ENCODE peak calls at places on chromosomes 1 and 21, in ten cellular contexts. L is fibroblast of mammary gland, V is upper lobe of right lung, J is neural crest cell, C is K562, G is esophagus squamous epithelium, Q is breast epithelium, P is left lung, E is left ventricle myocardium inferior, O is HFF-Myc. N is an unnamed sample.

GRCh38 chr1:47849611-47850261 is 147.4 kb downstream of the TRABD2B start:
- DNase-seq in L (no peak), V (no peak), J (no peak), C (no peak), G (no peak), Q (peak), P (no peak), E (no peak), O (no peak), N (no peak)

GRCh38 chr1:205688681-205689080 is 8.4 kb upstream of the SLC45A3 start:
- DNase-seq in L (no peak), V (no peak), J (no peak), C (no peak), G (no peak), Q (no peak), P (no peak), E (no peak), O (no peak), N (no peak)

GRCh38 chr1:88697503-88697902 is 13.4 kb downstream of the PKN2 start:
- DNase-seq in L (no peak), V (no peak), J (no peak), C (no peak), G (no peak), Q (no peak), P (no peak), E (no peak), O (no peak), N (no peak)

GRCh38 chr21:41631564-41632461 is 123.9 kb upstream of the TMPRSS2 start:
- DNase-seq in L (peak), V (peak), J (no peak), C (no peak), G (no peak), Q (no peak), P (peak), E (no peak), O (no peak), N (no peak)

GRCh38 chr1:94723899-94724298 is 96.3 kb upstream of the SLC44A3 start:
- DNase-seq in L (peak), V (no peak), J (no peak), C (no peak), G (no peak), Q (no peak), P (no peak), E (no peak), O (no peak), N (no peak)

GRCh38 chr1:98651116-98651625 is 10.3 kb upstream of the SNX7 start:
- DNase-seq in L (no peak), V (no peak), J (no peak), C (no peak), G (no peak), Q (no peak), P (no peak), E (no peak), O (no peak), N (no peak)

GRCh38 chr1:54978528-54979326 is 1.7 kb upstream of the TMEM61 start:
- DNase-seq in L (no peak), V (peak), J (no peak), C (no peak), G (no peak), Q (no peak), P (no peak), E (no peak), O (no peak), N (no peak)

GRCh38 chr1:1431006-1431844 is 4.3 kb upstream of the VWA1 start:
- DNase-seq in L (no peak), V (peak), J (no peak), C (no peak), G (no peak), Q (no peak), P (no peak), E (no peak), O (no peak), N (no peak)

GRCh38 chr1:61183471-61184034 is 101.2 kb downstream of the NFIA start:
- DNase-seq in L (peak), V (no peak), J (no peak), C (no peak), G (no peak), Q (peak), P (no peak), E (peak), O (no peak), N (no peak)

GRCh38 chr1:207962716-207963428 is 51.9 kb upstream of the CD34 start:
- DNase-seq in L (peak), V (no peak), J (no peak), C (no peak), G (no peak), Q (peak), P (peak), E (peak), O (no peak), N (no peak)

GRCh38 chr1:43414634-43415223 is 25.0 kb downstream of the SZT2 start:
- DNase-seq in L (peak), V (no peak), J (peak), C (peak), G (no peak), Q (no peak), P (no peak), E (peak), O (no peak), N (peak)

GRCh38 chr1:192814805-192815204 is 6.0 kb downstream of the RGS2 start:
- DNase-seq in L (no peak), V (no peak), J (no peak), C (no peak), G (no peak), Q (no peak), P (no peak), E (no peak), O (no peak), N (no peak)

GRCh38 chr1:182235604-182235951 is 156.0 kb downstream of the GLUL start:
- DNase-seq in L (no peak), V (no peak), J (no peak), C (no peak), G (no peak), Q (no peak), P (no peak), E (no peak), O (no peak), N (no peak)

GRCh38 chr1:60427194-60427593 is 353.6 kb upstream of the C1orf87 start:
- DNase-seq in L (no peak), V (no peak), J (no peak), C (no peak), G (no peak), Q (no peak), P (no peak), E (no peak), O (no peak), N (no peak)

GRCh38 chr1:192973988-192974387 is 85.2 kb downstream of the UCHL5 start:
- DNase-seq in L (no peak), V (no peak), J (no peak), C (no peak), G (no peak), Q (no peak), P (no peak), E (no peak), O (no peak), N (no peak)

GRCh38 chr1:104294259-104294658 is 544.6 kb downstream of the AMY1C start:
- DNase-seq in L (no peak), V (no peak), J (no peak), C (no peak), G (no peak), Q (no peak), P (no peak), E (no peak), O (no peak), N (no peak)

GRCh38 chr21:40200962-40201361 is 333.7 kb downstream of the PCP4 start:
- DNase-seq in L (no peak), V (no peak), J (no peak), C (no peak), G (no peak), Q (no peak), P (no peak), E (no peak), O (no peak), N (no peak)

GRCh38 chr1:37919277-37919676 is 27.6 kb downstream of the INPP5B start:
- DNase-seq in L (peak), V (no peak), J (no peak), C (peak), G (no peak), Q (no peak), P (no peak), E (no peak), O (no peak), N (no peak)
- TF ChIP-seq CTCF in L (peak), V (peak), J (peak), C (peak), G (peak), Q (no peak), P (no peak), E (peak), O (peak), N (no peak)

GRCh38 chr1:66455446-66455845 is 78.5 kb upstream of the SGIP1 start:
- DNase-seq in L (no peak), V (no peak), J (no peak), C (no peak), G (no peak), Q (no peak), P (no peak), E (no peak), O (no peak), N (no peak)

GRCh38 chr1:66464356-66464755 is 69.6 kb upstream of the SGIP1 start:
- DNase-seq in L (peak), V (no peak), J (no peak), C (no peak), G (no peak), Q (no peak), P (no peak), E (no peak), O (no peak), N (no peak)

GRCh38 chr1:66464802-66465201 is 69.2 kb upstream of the SGIP1 start:
- DNase-seq in L (peak), V (no peak), J (no peak), C (no peak), G (no peak), Q (no peak), P (no peak), E (no peak), O (peak), N (no peak)

DNA sequence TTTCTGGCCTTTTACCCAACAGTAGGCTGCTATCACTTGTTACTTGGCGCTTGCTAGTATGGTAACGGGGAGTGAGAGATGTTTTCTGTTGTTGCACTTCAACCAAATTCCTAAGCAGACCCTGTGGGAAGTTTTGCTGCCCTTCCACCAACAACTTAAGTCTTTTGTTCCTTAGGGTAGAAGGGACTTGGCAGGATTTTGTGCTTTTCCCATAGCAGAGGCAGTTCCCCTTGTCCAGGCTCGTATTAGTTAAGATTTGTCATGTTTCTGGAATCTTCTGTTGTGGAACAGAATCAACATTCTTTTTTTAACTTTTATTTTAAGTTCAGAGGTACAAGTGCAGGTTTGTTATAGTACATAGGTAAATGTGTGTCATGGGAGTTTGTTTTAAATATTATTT is 73.2 kb upstream of the SGIP1 start:
- DNase-seq in L (no peak), V (no peak), J (no peak), C (no peak), G (no peak), Q (no peak), P (no peak), E (no peak), O (no peak), N (no peak)
- TF ChIP-seq CTCF in L (no peak), V (no peak), J (no peak), C (no peak), G (no peak), Q (no peak), P (no peak), E (no peak), O (no peak), N (no peak)

GRCh38 chr1:45843474-45843905 is 40.1 kb downstream of the MAST2 start:
- DNase-seq in L (peak), V (no peak), J (no peak), C (no peak), G (no peak), Q (no peak), P (no peak), E (no peak), O (no peak), N (no peak)
- TF ChIP-seq CTCF in L (peak), V (peak), J (no peak), C (no peak), G (no peak), Q (no peak), P (no peak), E (peak), O (no peak), N (no peak)

GRCh38 chr21:43718872-43719747 is at the start of gene PDXK:
- DNase-seq in L (peak), V (peak), J (peak), C (peak), G (no peak), Q (peak), P (peak), E (peak), O (no peak), N (peak)
- TF ChIP-seq CTCF in L (no peak), V (no peak), J (no peak), C (peak), G (no peak), Q (no peak), P (no peak), E (no peak), O (no peak), N (no peak)

GRCh38 chr1:173268261-173268660 is 61.1 kb upstream of the TNFSF4 start:
- DNase-seq in L (no peak), V (no peak), J (no peak), C (no peak), G (no peak), Q (no peak), P (no peak), E (no peak), O (no peak), N (no peak)

GRCh38 chr1:173267453-173267945 is 60.4 kb upstream of the TNFSF4 start:
- DNase-seq in L (peak), V (no peak), J (no peak), C (no peak), G (no peak), Q (no peak), P (no peak), E (no peak), O (peak), N (no peak)

GRCh38 chr1:173268786-173269277 is 61.7 kb upstream of the TNFSF4 start:
- DNase-seq in L (no peak), V (no peak), J (no peak), C (no peak), G (no peak), Q (no peak), P (no peak), E (no peak), O (no peak), N (no peak)

GRCh38 chr1:173269490-173270230 is 62.5 kb upstream of the TNFSF4 start:
- DNase-seq in L (peak), V (no peak), J (no peak), C (peak), G (no peak), Q (no peak), P (no peak), E (no peak), O (peak), N (no peak)

DNA sequence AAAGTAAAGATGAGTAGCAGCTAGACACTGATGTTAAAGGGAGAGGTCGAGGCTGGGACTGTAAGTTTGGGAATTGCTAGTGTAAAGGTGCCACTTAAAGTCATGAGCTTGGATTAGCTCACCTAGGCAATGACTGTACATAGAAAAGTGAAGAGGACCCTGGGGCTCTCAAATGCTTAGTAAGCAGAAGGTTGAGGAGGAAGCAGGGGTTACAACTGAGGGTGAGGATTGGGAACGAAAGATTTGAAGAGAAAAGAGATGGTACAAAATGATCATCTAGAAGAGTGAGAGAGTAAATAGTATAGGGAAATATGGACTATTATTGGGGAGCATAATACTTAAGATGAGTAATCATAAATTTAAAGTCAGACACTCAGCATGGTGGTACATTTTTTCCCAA is 63.1 kb upstream of the TNFSF4 start:
- DNase-seq in L (no peak), V (no peak), J (no peak), C (no peak), G (no peak), Q (no peak), P (no peak), E (no peak), O (no peak), N (no peak)
- TF ChIP-seq CTCF in L (no peak), V (no peak), J (no peak), C (no peak), G (no peak), Q (no peak), P (no peak), E (no peak), O (no peak), N (no peak)

GRCh38 chr1:156246241-156246761 is 1.6 kb downstream of the PAQR6 start:
- DNase-seq in L (no peak), V (no peak), J (no peak), C (peak), G (no peak), Q (no peak), P (no peak), E (no peak), O (no peak), N (no peak)

GRCh38 chr1:156249593-156249992 is 1.7 kb upstream of the PAQR6 start:
- DNase-seq in L (no peak), V (no peak), J (no peak), C (no peak), G (no peak), Q (no peak), P (no peak), E (no peak), O (no peak), N (no peak)

GRCh38 chr1:156248323-156248683 is 447 bp upstream of the PAQR6 start:
- DNase-seq in L (no peak), V (no peak), J (no peak), C (no peak), G (no peak), Q (no peak), P (no peak), E (no peak), O (no peak), N (no peak)

GRCh38 chr1:156246762-156247459 is 945 bp downstream of the PAQR6 start:
- DNase-seq in L (no peak), V (peak), J (no peak), C (no peak), G (no peak), Q (no peak), P (no peak), E (no peak), O (no peak), N (no peak)

GRCh38 chr1:156247460-156248322 is at the start of gene PAQR6:
- DNase-seq in L (no peak), V (no peak), J (peak), C (no peak), G (no peak), Q (no peak), P (no peak), E (peak), O (no peak), N (no peak)
- TF ChIP-seq CTCF in L (no peak), V (no peak), J (no peak), C (no peak), G (no peak), Q (no peak), P (no peak), E (no peak), O (no peak), N (no peak)

GRCh38 chr1:30084909-30085571 is 638.3 kb downstream of the MATN1 start:
- DNase-seq in L (no peak), V (no peak), J (no peak), C (no peak), G (no peak), Q (no peak), P (no peak), E (no peak), O (no peak), N (no peak)

GRCh38 chr1:30088594-30089556 is 634.5 kb downstream of the MATN1 start:
- DNase-seq in L (no peak), V (peak), J (no peak), C (no peak), G (no peak), Q (no peak), P (peak), E (peak), O (no peak), N (no peak)

GRCh38 chr1:30083800-30084464 is 639.5 kb downstream of the MATN1 start:
- DNase-seq in L (peak), V (no peak), J (no peak), C (no peak), G (no peak), Q (no peak), P (no peak), E (no peak), O (peak), N (no peak)

GRCh38 chr1:30087465-30087864 is 635.9 kb downstream of the MATN1 start:
- DNase-seq in L (no peak), V (no peak), J (no peak), C (no peak), G (no peak), Q (no peak), P (no peak), E (no peak), O (no peak), N (no peak)

DNA sequence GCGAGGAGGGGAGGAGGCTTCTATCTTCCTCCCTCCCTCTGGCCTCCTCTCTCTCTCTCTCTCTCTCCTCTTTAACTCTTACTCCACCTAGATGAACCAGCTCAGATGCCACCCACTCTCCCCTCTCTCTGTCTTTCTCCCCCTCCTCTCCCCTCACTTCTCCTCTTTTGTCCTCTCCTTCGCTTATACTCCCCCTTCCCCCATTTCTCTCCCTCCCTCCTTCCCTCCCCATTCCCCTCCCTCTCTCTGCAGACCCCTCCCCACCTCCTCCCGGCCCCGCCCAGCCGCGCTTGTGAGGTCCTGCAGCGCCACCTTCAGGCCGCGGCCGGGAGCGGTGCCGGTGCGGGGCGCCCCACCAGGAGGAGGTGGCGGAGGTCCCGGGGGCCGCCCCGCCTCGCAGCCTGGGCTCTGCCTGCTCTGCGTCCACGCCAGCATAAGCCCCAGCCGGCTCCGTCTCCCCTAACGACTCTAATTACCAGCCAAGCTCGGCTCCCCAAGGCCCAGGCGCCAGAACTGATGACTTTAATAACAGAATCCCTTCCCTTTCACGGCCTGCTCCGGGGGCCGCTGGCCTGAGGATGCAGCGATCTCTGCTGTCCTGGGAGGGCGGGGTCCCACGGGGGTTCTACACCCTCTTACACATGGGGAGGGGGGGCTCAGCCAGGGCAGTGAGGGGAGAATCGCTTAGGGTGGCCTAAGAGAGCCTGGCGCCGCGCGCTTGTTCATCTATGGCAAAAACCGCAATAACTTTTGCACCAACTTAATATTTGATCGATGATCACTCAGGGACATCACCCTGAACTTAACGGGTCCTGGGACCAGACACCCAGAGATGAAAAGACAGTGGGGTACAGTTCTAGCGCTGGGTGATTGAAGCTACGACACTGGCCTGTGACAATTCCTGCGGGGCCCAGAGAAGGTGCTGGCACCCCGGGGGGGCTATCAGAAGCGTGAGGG is 637.3 kb downstream of the MATN1 start:
- DNase-seq in L (peak), V (peak), J (peak), C (peak), G (no peak), Q (no peak), P (peak), E (peak), O (no peak), N (peak)
- TF ChIP-seq CTCF in L (no peak), V (peak), J (peak), C (peak), G (peak), Q (no peak), P (peak), E (peak), O (peak), N (no peak)

GRCh38 chr1:247347395-247348222 is 15.9 kb upstream of the ZNF496 start:
- DNase-seq in L (no peak), V (no peak), J (no peak), C (peak), G (no peak), Q (no peak), P (no peak), E (peak), O (no peak), N (no peak)
- TF ChIP-seq CTCF in L (no peak), V (no peak), J (no peak), C (no peak), G (no peak), Q (no peak), P (no peak), E (no peak), O (no peak), N (no peak)

GRCh38 chr1:3038113-3038551 is 16.9 kb downstream of the ACTRT2 start:
- DNase-seq in L (no peak), V (peak), J (no peak), C (no peak), G (no peak), Q (peak), P (peak), E (no peak), O (no peak), N (no peak)
- TF ChIP-seq CTCF in L (no peak), V (no peak), J (no peak), C (no peak), G (no peak), Q (no peak), P (no peak), E (no peak), O (no peak), N (no peak)

GRCh38 chr1:86356247-86356646 is 39.9 kb downstream of the ODF2L start:
- DNase-seq in L (no peak), V (no peak), J (no peak), C (peak), G (no peak), Q (no peak), P (no peak), E (no peak), O (peak), N (no peak)
- TF ChIP-seq CTCF in L (no peak), V (no peak), J (no peak), C (no peak), G (no peak), Q (no peak), P (no peak), E (no peak), O (no peak), N (no peak)

N was measured in omental fat pad.